ENCODE peak calls at places on chromosomes 1 and 21, in seven cellular contexts. X is WTC11, U is K562, T is SK-N-SH, V is A549, Y is HCT116, Z is GM12878. H is an unnamed sample.

GRCh38 chr1:112713466-112714312 is 1.4 kb downstream of the PPM1J start:
- DNase-seq in T (no peak), X (no peak), Z (no peak), V (no peak), U (peak), Y (no peak), H (peak)

GRCh38 chr1:84377480-84378095 is 20.7 kb upstream of the DNASE2B start:
- DNase-seq in U (peak), X (no peak), V (no peak), Z (no peak), Y (no peak), T (no peak), H (no peak)

GRCh38 chr1:163875214-163875926 is 553.6 kb downstream of the NUF2 start:
- DNase-seq in U (no peak), T (no peak), X (no peak), Z (no peak), V (no peak), Y (no peak), H (no peak)

GRCh38 chr1:201886103-201886885 is 2.4 kb upstream of the SHISA4 start:
- DNase-seq in T (no peak), X (no peak), U (peak), Y (no peak), V (no peak), Z (no peak), H (no peak)

GRCh38 chr1:177219458-177220390 is 49.0 kb downstream of the BRINP2 start:
- DNase-seq in T (no peak), V (no peak), X (no peak), Y (no peak), U (no peak), Z (no peak), H (no peak)

GRCh38 chr1:219664310-219665029 is 51.6 kb upstream of the ZC3H11B start:
- DNase-seq in U (peak), V (no peak), Y (no peak), X (no peak), T (no peak), Z (no peak), H (no peak)

GRCh38 chr1:161351482-161351881 is 16.2 kb downstream of the CFAP126 start:
- DNase-seq in T (no peak), Y (no peak), X (no peak), U (peak), Z (no peak), V (no peak), H (no peak)

GRCh38 chr1:100502052-100502792 is 35.7 kb upstream of the GPR88 start:
- DNase-seq in U (no peak), Y (no peak), X (no peak), T (no peak), Z (no peak), V (no peak), H (no peak)

GRCh38 chr1:200971428-200971903 is 52.0 kb downstream of the KIF21B start:
- DNase-seq in X (no peak), Y (no peak), T (no peak), U (no peak), V (no peak), Z (peak), H (no peak)

GRCh38 chr1:51071291-51071690 is 30.7 kb upstream of the C1orf185 start:
- DNase-seq in V (no peak), X (no peak), T (no peak), Z (no peak), U (no peak), Y (no peak), H (no peak)

GRCh38 chr21:26332873-26333272 is 162.3 kb upstream of the APP start:
- DNase-seq in V (no peak), Y (no peak), U (no peak), X (no peak), Z (no peak), T (no peak), H (no peak)
- TF ChIP-seq MAX in V (no peak), Y (no peak), U (no peak), X (no peak), Z (no peak), T (no peak), H (no peak)

GRCh38 chr21:46366091-46366490 is 42.1 kb downstream of the PCNT start:
- DNase-seq in Y (no peak), V (no peak), T (no peak), X (no peak), U (no peak), Z (no peak), H (no peak)

GRCh38 chr21:46362946-46363345 is 39.0 kb downstream of the PCNT start:
- DNase-seq in Y (no peak), Z (no peak), V (no peak), U (no peak), T (no peak), X (no peak), H (no peak)

GRCh38 chr21:46366561-46366960 is 42.6 kb downstream of the PCNT start:
- DNase-seq in X (no peak), T (no peak), V (no peak), Y (no peak), U (no peak), Z (no peak), H (no peak)

GRCh38 chr21:46361937-46362336 is 38.0 kb downstream of the PCNT start:
- DNase-seq in Z (no peak), V (no peak), X (no peak), T (no peak), Y (no peak), U (no peak), H (no peak)

DNA sequence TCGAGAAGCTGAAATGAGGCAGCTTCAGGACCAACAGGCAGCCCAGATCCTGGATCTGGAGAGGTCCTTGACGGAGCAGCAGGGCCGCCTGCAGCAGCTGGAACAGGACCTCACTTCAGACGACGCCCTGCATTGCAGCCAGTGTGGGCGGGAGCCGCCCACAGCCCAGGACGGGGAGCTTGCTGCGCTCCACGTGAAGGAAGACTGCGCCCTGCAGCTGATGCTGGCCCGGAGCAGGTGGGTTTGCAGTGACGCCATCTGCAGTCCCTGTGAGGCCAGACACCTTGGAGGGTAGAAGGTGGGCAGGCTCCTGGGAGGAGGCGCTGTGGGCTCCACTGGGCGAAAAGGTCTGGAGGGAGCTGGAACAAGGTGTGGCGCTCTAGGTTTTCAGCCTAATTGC is 39.7 kb downstream of the PCNT start:
- DNase-seq in V (no peak), Y (no peak), Z (no peak), U (no peak), X (no peak), T (no peak), H (no peak)
- TF ChIP-seq MAX in V (no peak), Y (no peak), Z (no peak), U (no peak), X (no peak), T (no peak), H (no peak)

DNA sequence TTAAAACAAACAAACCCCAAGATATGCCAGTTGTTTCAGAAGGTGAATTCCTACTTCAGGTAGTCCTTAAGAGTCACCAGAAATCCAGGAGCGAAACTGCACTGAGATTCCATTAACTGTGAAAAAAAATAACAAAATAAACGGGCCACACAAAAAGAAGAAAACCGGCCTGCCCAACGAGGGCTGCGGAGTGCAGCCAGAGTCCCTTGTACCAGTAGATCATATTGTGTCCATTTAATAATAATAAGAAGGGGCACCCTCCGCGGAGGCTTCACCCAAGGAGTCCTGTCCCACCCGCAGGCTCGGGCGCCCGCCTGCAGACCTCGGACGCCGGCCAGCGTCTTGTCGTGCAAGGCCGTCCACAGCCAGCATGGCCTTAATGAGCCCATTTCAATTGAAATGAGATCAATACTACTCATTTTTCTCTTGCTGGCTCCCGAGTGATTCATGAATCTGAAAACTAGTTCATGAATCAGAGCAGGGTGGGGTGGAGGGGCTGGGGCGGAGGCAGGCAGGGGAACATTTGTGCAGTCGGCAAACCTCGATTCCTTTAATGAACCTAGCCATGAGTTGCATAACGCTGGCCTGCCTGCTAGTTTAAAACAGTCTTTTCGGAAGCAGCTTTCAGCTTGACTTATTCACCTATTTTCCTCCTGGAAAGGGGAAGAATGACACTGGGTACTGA is 113.1 kb upstream of the IRF2BP2 start:
- DNase-seq in Y (peak), Z (no peak), U (peak), T (peak), V (peak), X (no peak), H (peak)
- TF ChIP-seq MAX in Y (no peak), Z (no peak), U (no peak), T (no peak), V (no peak), X (no peak), H (no peak)

GRCh38 chr1:167520711-167521206 is 2.4 kb upstream of the CD247 start:
- DNase-seq in Z (no peak), V (no peak), X (no peak), U (peak), T (no peak), Y (no peak), H (peak)

GRCh38 chr1:167515893-167516321 is 2.4 kb downstream of the CD247 start:
- DNase-seq in Z (no peak), X (no peak), Y (no peak), V (no peak), U (no peak), T (no peak), H (no peak)

GRCh38 chr1:167516404-167517388 is 1.6 kb downstream of the CD247 start:
- DNase-seq in U (no peak), Y (no peak), V (no peak), T (no peak), X (no peak), Z (no peak), H (no peak)

GRCh38 chr1:167517535-167518330 is 596 bp downstream of the CD247 start:
- DNase-seq in Y (no peak), U (peak), X (no peak), V (no peak), T (no peak), Z (no peak), H (no peak)

GRCh38 chr1:167518331-167518700 is at the start of gene CD247:
- DNase-seq in X (no peak), T (no peak), Y (no peak), Z (no peak), U (no peak), V (no peak), H (no peak)
- TF ChIP-seq MAX in X (no peak), T (no peak), Y (no peak), Z (no peak), U (no peak), V (no peak), H (no peak)

GRCh38 chr1:204641936-204642335 is 43.6 kb downstream of the LRRN2 start:
- DNase-seq in T (no peak), X (no peak), U (no peak), Y (no peak), V (no peak), Z (no peak), H (no peak)

GRCh38 chr1:204640578-204640977 is 45.0 kb downstream of the LRRN2 start:
- DNase-seq in U (peak), V (no peak), Z (no peak), X (no peak), Y (no peak), T (no peak), H (no peak)

GRCh38 chr1:204641455-204641854 is 44.1 kb downstream of the LRRN2 start:
- DNase-seq in U (no peak), Y (no peak), Z (no peak), T (no peak), X (no peak), V (no peak), H (no peak)

GRCh38 chr1:204634260-204634910 is 51.2 kb downstream of the LRRN2 start:
- DNase-seq in Z (no peak), U (no peak), X (no peak), T (no peak), V (no peak), Y (no peak), H (no peak)

GRCh38 chr1:204637985-204638356 is 47.6 kb downstream of the LRRN2 start:
- DNase-seq in U (no peak), T (peak), X (no peak), Z (no peak), Y (no peak), V (no peak), H (no peak)
- TF ChIP-seq MAX in U (no peak), T (no peak), X (no peak), Z (no peak), Y (no peak), V (no peak), H (no peak)

H was measured in NB4.